ENCODE peak calls at places on chromosomes 4 and X, in five cellular contexts. One of them, this sample, is unnamed.

GRCh38 chr4:174631901-174632758 is 109.8 kb upstream of the HPGD start:
- DNase-seq in ureter: no peak
- DNase-seq in PC-3: peak; percentile 50
- DNase-seq in NCI-H1417: peak; percentile 33
- DNase-seq in activated CD4-positive, alpha-beta T cell treated with anti-CD3 and anti-CD28 coated beads, Interleukin-2, amount 50 U/mL, for 48 hours: no peak
- DNase-seq in this sample: peak; percentile 1

GRCh38 chr4:38317238-38317637 is 346.8 kb upstream of the KLF3 start:
- DNase-seq in PC-3: no peak
- DNase-seq in ureter: no peak
- DNase-seq in NCI-H1417: no peak
- DNase-seq in activated CD4-positive, alpha-beta T cell treated with anti-CD3 and anti-CD28 coated beads, Interleukin-2, amount 50 U/mL, for 48 hours: no peak
- DNase-seq in this sample: no peak

GRCh38 chrX:111164728-111165127 is 68.7 kb downstream of the PAK3 start:
- DNase-seq in activated CD4-positive, alpha-beta T cell treated with anti-CD3 and anti-CD28 coated beads, Interleukin-2, amount 50 U/mL, for 48 hours: no peak
- DNase-seq in NCI-H1417: peak; percentile 11
- DNase-seq in ureter: no peak
- DNase-seq in PC-3: peak; percentile 19
- DNase-seq in this sample: no peak

GRCh38 chr4:109294468-109295020 is 7.9 kb downstream of the COL25A1 start:
- DNase-seq in activated CD4-positive, alpha-beta T cell treated with anti-CD3 and anti-CD28 coated beads, Interleukin-2, amount 50 U/mL, for 48 hours: no peak
- DNase-seq in NCI-H1417: no peak
- DNase-seq in PC-3: no peak
- DNase-seq in ureter: no peak
- DNase-seq in this sample: no peak

GRCh38 chr4:108172231-108172779 is 3.6 kb upstream of the LEF1 start:
- DNase-seq in PC-3: no peak
- DNase-seq in activated CD4-positive, alpha-beta T cell treated with anti-CD3 and anti-CD28 coated beads, Interleukin-2, amount 50 U/mL, for 48 hours: peak; percentile 37
- DNase-seq in ureter: no peak
- DNase-seq in NCI-H1417: no peak
- DNase-seq in this sample: peak; percentile 54

GRCh38 chr4:182531555-182532162 is 288.5 kb downstream of the TENM3 start:
- DNase-seq in ureter: no peak
- DNase-seq in NCI-H1417: no peak
- DNase-seq in PC-3: no peak
- DNase-seq in activated CD4-positive, alpha-beta T cell treated with anti-CD3 and anti-CD28 coated beads, Interleukin-2, amount 50 U/mL, for 48 hours: no peak
- DNase-seq in this sample: no peak

GRCh38 chr4:74501579-74501978 is 56.6 kb downstream of the AREG start:
- DNase-seq in NCI-H1417: no peak
- DNase-seq in PC-3: peak; percentile 78
- DNase-seq in ureter: no peak
- DNase-seq in activated CD4-positive, alpha-beta T cell treated with anti-CD3 and anti-CD28 coated beads, Interleukin-2, amount 50 U/mL, for 48 hours: no peak
- DNase-seq in this sample: no peak

GRCh38 chrX:101108293-101108692 is 10.3 kb downstream of the CENPI start:
- DNase-seq in PC-3: no peak
- DNase-seq in ureter: no peak
- DNase-seq in activated CD4-positive, alpha-beta T cell treated with anti-CD3 and anti-CD28 coated beads, Interleukin-2, amount 50 U/mL, for 48 hours: no peak
- DNase-seq in NCI-H1417: no peak
- DNase-seq in this sample: no peak

GRCh38 chr4:74433541-74434172 is 11.3 kb upstream of the AREG start:
- DNase-seq in NCI-H1417: no peak
- DNase-seq in activated CD4-positive, alpha-beta T cell treated with anti-CD3 and anti-CD28 coated beads, Interleukin-2, amount 50 U/mL, for 48 hours: no peak
- DNase-seq in PC-3: no peak
- DNase-seq in ureter: no peak
- DNase-seq in this sample: no peak

GRCh38 chrX:10685923-10686595 is 65.7 kb upstream of the MID1 start:
- DNase-seq in NCI-H1417: no peak
- DNase-seq in PC-3: peak; percentile 56
- DNase-seq in activated CD4-positive, alpha-beta T cell treated with anti-CD3 and anti-CD28 coated beads, Interleukin-2, amount 50 U/mL, for 48 hours: no peak
- DNase-seq in ureter: no peak
- DNase-seq in this sample: no peak

GRCh38 chr4:77815651-77816050 is 3.5 kb downstream of the CNOT6L start:
- DNase-seq in NCI-H1417: no peak
- DNase-seq in PC-3: no peak
- DNase-seq in activated CD4-positive, alpha-beta T cell treated with anti-CD3 and anti-CD28 coated beads, Interleukin-2, amount 50 U/mL, for 48 hours: no peak
- DNase-seq in ureter: no peak
- DNase-seq in this sample: no peak

GRCh38 chr4:95601342-95601741 is 52.6 kb upstream of the UNC5C start:
- DNase-seq in NCI-H1417: no peak
- DNase-seq in activated CD4-positive, alpha-beta T cell treated with anti-CD3 and anti-CD28 coated beads, Interleukin-2, amount 50 U/mL, for 48 hours: no peak
- DNase-seq in PC-3: no peak
- DNase-seq in ureter: no peak
- DNase-seq in this sample: no peak

GRCh38 chr4:40662962-40663604 is 33.4 kb upstream of the RBM47 start:
- DNase-seq in NCI-H1417: peak; percentile 96
- DNase-seq in activated CD4-positive, alpha-beta T cell treated with anti-CD3 and anti-CD28 coated beads, Interleukin-2, amount 50 U/mL, for 48 hours: peak; percentile 53
- DNase-seq in PC-3: peak; percentile 77
- DNase-seq in ureter: no peak
- DNase-seq in this sample: no peak

GRCh38 chrX:109714340-109714958 is 18.6 kb downstream of the ACSL4 start:
- DNase-seq in NCI-H1417: no peak
- DNase-seq in ureter: no peak
- DNase-seq in activated CD4-positive, alpha-beta T cell treated with anti-CD3 and anti-CD28 coated beads, Interleukin-2, amount 50 U/mL, for 48 hours: no peak
- DNase-seq in PC-3: peak; percentile 84
- DNase-seq in this sample: no peak

GRCh38 chr4:150828159-150828558 is 186.9 kb downstream of the LRBA start:
- DNase-seq in activated CD4-positive, alpha-beta T cell treated with anti-CD3 and anti-CD28 coated beads, Interleukin-2, amount 50 U/mL, for 48 hours: peak; percentile 40
- DNase-seq in NCI-H1417: no peak
- DNase-seq in PC-3: no peak
- DNase-seq in ureter: no peak
- DNase-seq in this sample: no peak

GRCh38 chrX:370244-370962 is 16.3 kb downstream of the PPP2R3B start:
- DNase-seq in ureter: no peak
- DNase-seq in activated CD4-positive, alpha-beta T cell treated with anti-CD3 and anti-CD28 coated beads, Interleukin-2, amount 50 U/mL, for 48 hours: no peak
- DNase-seq in NCI-H1417: no peak
- DNase-seq in PC-3: no peak
- DNase-seq in this sample: no peak

GRCh38 chr4:182643801-182644311 is 273.3 kb downstream of the DCTD start:
- DNase-seq in PC-3: no peak
- DNase-seq in NCI-H1417: no peak
- DNase-seq in activated CD4-positive, alpha-beta T cell treated with anti-CD3 and anti-CD28 coated beads, Interleukin-2, amount 50 U/mL, for 48 hours: no peak
- DNase-seq in ureter: no peak
- DNase-seq in this sample: peak; percentile 72

GRCh38 chr4:5664778-5665177 is 43.6 kb downstream of the EVC2 start:
- DNase-seq in activated CD4-positive, alpha-beta T cell treated with anti-CD3 and anti-CD28 coated beads, Interleukin-2, amount 50 U/mL, for 48 hours: no peak
- DNase-seq in NCI-H1417: no peak
- DNase-seq in ureter: no peak
- DNase-seq in PC-3: no peak
- DNase-seq in this sample: no peak

GRCh38 chrX:57367649-57368048 is 81.1 kb downstream of the FAAH2 start:
- DNase-seq in ureter: no peak
- DNase-seq in activated CD4-positive, alpha-beta T cell treated with anti-CD3 and anti-CD28 coated beads, Interleukin-2, amount 50 U/mL, for 48 hours: no peak
- DNase-seq in PC-3: no peak
- DNase-seq in NCI-H1417: no peak
- DNase-seq in this sample: no peak

GRCh38 chr4:1187182-1187581 is 14.8 kb upstream of the SPON2 start:
- DNase-seq in activated CD4-positive, alpha-beta T cell treated with anti-CD3 and anti-CD28 coated beads, Interleukin-2, amount 50 U/mL, for 48 hours: no peak
- DNase-seq in ureter: no peak
- DNase-seq in NCI-H1417: no peak
- DNase-seq in PC-3: no peak
- DNase-seq in this sample: no peak

GRCh38 chr4:107893171-107894137 is 37.9 kb upstream of the CYP2U1 start:
- DNase-seq in activated CD4-positive, alpha-beta T cell treated with anti-CD3 and anti-CD28 coated beads, Interleukin-2, amount 50 U/mL, for 48 hours: no peak
- DNase-seq in PC-3: no peak
- DNase-seq in ureter: no peak
- DNase-seq in NCI-H1417: no peak
- DNase-seq in this sample: no peak

GRCh38 chrX:116317409-116317808 is 119.0 kb upstream of the SLC6A14 start:
- DNase-seq in NCI-H1417: peak; percentile 32
- DNase-seq in activated CD4-positive, alpha-beta T cell treated with anti-CD3 and anti-CD28 coated beads, Interleukin-2, amount 50 U/mL, for 48 hours: no peak
- DNase-seq in PC-3: no peak
- DNase-seq in ureter: no peak
- DNase-seq in this sample: peak; percentile 65

GRCh38 chr4:170242471-170242870 is 152.7 kb upstream of the AADAT start:
- DNase-seq in NCI-H1417: no peak
- DNase-seq in PC-3: no peak
- DNase-seq in activated CD4-positive, alpha-beta T cell treated with anti-CD3 and anti-CD28 coated beads, Interleukin-2, amount 50 U/mL, for 48 hours: no peak
- DNase-seq in ureter: no peak
- DNase-seq in this sample: no peak

GRCh38 chr4:137359691-137360315 is 172.5 kb downstream of the PCDH18 start:
- DNase-seq in NCI-H1417: no peak
- DNase-seq in ureter: no peak
- DNase-seq in activated CD4-positive, alpha-beta T cell treated with anti-CD3 and anti-CD28 coated beads, Interleukin-2, amount 50 U/mL, for 48 hours: no peak
- DNase-seq in PC-3: no peak
- DNase-seq in this sample: no peak

GRCh38 chr4:168679397-168680176 is 182.7 kb downstream of the PALLD start:
- DNase-seq in ureter: no peak
- DNase-seq in PC-3: peak; percentile 92
- DNase-seq in activated CD4-positive, alpha-beta T cell treated with anti-CD3 and anti-CD28 coated beads, Interleukin-2, amount 50 U/mL, for 48 hours: no peak
- DNase-seq in NCI-H1417: no peak
- DNase-seq in this sample: no peak

GRCh38 chrX:71291381-71291780 is 7.9 kb downstream of the NONO start:
- DNase-seq in PC-3: no peak
- DNase-seq in activated CD4-positive, alpha-beta T cell treated with anti-CD3 and anti-CD28 coated beads, Interleukin-2, amount 50 U/mL, for 48 hours: no peak
- DNase-seq in ureter: no peak
- DNase-seq in NCI-H1417: no peak
- DNase-seq in this sample: no peak

GRCh38 chrX:150035531-150035930 is 97.2 kb upstream of the EOLA2 start:
- DNase-seq in NCI-H1417: no peak
- DNase-seq in PC-3: peak; percentile 64
- DNase-seq in ureter: no peak
- DNase-seq in activated CD4-positive, alpha-beta T cell treated with anti-CD3 and anti-CD28 coated beads, Interleukin-2, amount 50 U/mL, for 48 hours: no peak
- DNase-seq in this sample: no peak

GRCh38 chr4:40317921-40318658 is 17.0 kb upstream of the CHRNA9 start:
- DNase-seq in activated CD4-positive, alpha-beta T cell treated with anti-CD3 and anti-CD28 coated beads, Interleukin-2, amount 50 U/mL, for 48 hours: no peak
- DNase-seq in PC-3: peak; percentile 14
- DNase-seq in ureter: no peak
- DNase-seq in NCI-H1417: no peak
- DNase-seq in this sample: no peak

GRCh38 chrX:16658284-16658683 is 8.3 kb downstream of the S100G start:
- DNase-seq in PC-3: peak; percentile 88
- DNase-seq in activated CD4-positive, alpha-beta T cell treated with anti-CD3 and anti-CD28 coated beads, Interleukin-2, amount 50 U/mL, for 48 hours: no peak
- DNase-seq in ureter: no peak
- DNase-seq in NCI-H1417: no peak
- DNase-seq in this sample: no peak

GRCh38 chrX:30920271-30920670 is 31.2 kb upstream of the TAB3 start:
- DNase-seq in activated CD4-positive, alpha-beta T cell treated with anti-CD3 and anti-CD28 coated beads, Interleukin-2, amount 50 U/mL, for 48 hours: no peak
- DNase-seq in PC-3: no peak
- DNase-seq in ureter: no peak
- DNase-seq in NCI-H1417: no peak
- DNase-seq in this sample: no peak

GRCh38 chr4:139783761-139784484 is 118.3 kb downstream of the MGST2 start:
- DNase-seq in activated CD4-positive, alpha-beta T cell treated with anti-CD3 and anti-CD28 coated beads, Interleukin-2, amount 50 U/mL, for 48 hours: no peak
- DNase-seq in PC-3: no peak
- DNase-seq in NCI-H1417: peak; percentile 29
- DNase-seq in ureter: no peak
- DNase-seq in this sample: no peak

GRCh38 chr4:167221074-167221473 is 13.2 kb downstream of the SPOCK3 start:
- DNase-seq in activated CD4-positive, alpha-beta T cell treated with anti-CD3 and anti-CD28 coated beads, Interleukin-2, amount 50 U/mL, for 48 hours: no peak
- DNase-seq in ureter: no peak
- DNase-seq in PC-3: no peak
- DNase-seq in NCI-H1417: no peak
- DNase-seq in this sample: no peak

GRCh38 chrX:36898301-36898700 is 109.9 kb upstream of the FAM47C start:
- DNase-seq in PC-3: peak; percentile 30
- DNase-seq in NCI-H1417: no peak
- DNase-seq in ureter: no peak
- DNase-seq in activated CD4-positive, alpha-beta T cell treated with anti-CD3 and anti-CD28 coated beads, Interleukin-2, amount 50 U/mL, for 48 hours: no peak
- DNase-seq in this sample: no peak

GRCh38 chrX:1442724-1443367 is 9.9 kb downstream of the ASMTL start:
- DNase-seq in activated CD4-positive, alpha-beta T cell treated with anti-CD3 and anti-CD28 coated beads, Interleukin-2, amount 50 U/mL, for 48 hours: no peak
- DNase-seq in NCI-H1417: no peak
- DNase-seq in PC-3: no peak
- DNase-seq in ureter: peak; percentile 32
- DNase-seq in this sample: no peak

GRCh38 chr4:165331823-165332222 is 4.4 kb downstream of the MSMO1 start:
- DNase-seq in PC-3: no peak
- DNase-seq in NCI-H1417: no peak
- DNase-seq in activated CD4-positive, alpha-beta T cell treated with anti-CD3 and anti-CD28 coated beads, Interleukin-2, amount 50 U/mL, for 48 hours: no peak
- DNase-seq in ureter: no peak
- DNase-seq in this sample: no peak

GRCh38 chr4:121791481-121791880 is 9.6 kb upstream of the EXOSC9 start:
- DNase-seq in ureter: no peak
- DNase-seq in PC-3: peak; percentile 12
- DNase-seq in NCI-H1417: no peak
- DNase-seq in activated CD4-positive, alpha-beta T cell treated with anti-CD3 and anti-CD28 coated beads, Interleukin-2, amount 50 U/mL, for 48 hours: no peak
- DNase-seq in this sample: no peak

GRCh38 chr4:122914292-122914904 is 8.0 kb downstream of the NUDT6 start:
- DNase-seq in PC-3: peak; percentile 58
- DNase-seq in activated CD4-positive, alpha-beta T cell treated with anti-CD3 and anti-CD28 coated beads, Interleukin-2, amount 50 U/mL, for 48 hours: no peak
- DNase-seq in ureter: no peak
- DNase-seq in NCI-H1417: peak; percentile 4
- DNase-seq in this sample: peak; percentile 32

GRCh38 chr4:186604124-186604627 is 48.8 kb upstream of the MTNR1A start:
- DNase-seq in ureter: no peak
- DNase-seq in NCI-H1417: no peak
- DNase-seq in PC-3: peak; percentile 30
- DNase-seq in activated CD4-positive, alpha-beta T cell treated with anti-CD3 and anti-CD28 coated beads, Interleukin-2, amount 50 U/mL, for 48 hours: no peak
- DNase-seq in this sample: no peak

GRCh38 chr4:166143227-166143626 is 270.2 kb downstream of the TLL1 start:
- DNase-seq in NCI-H1417: no peak
- DNase-seq in activated CD4-positive, alpha-beta T cell treated with anti-CD3 and anti-CD28 coated beads, Interleukin-2, amount 50 U/mL, for 48 hours: peak; percentile 8
- DNase-seq in PC-3: peak; percentile 45
- DNase-seq in ureter: no peak
- DNase-seq in this sample: no peak